ENCODE peak calls at places on chromosomes 1 and 21, in nine cellular contexts. K, J, O, N, B, L, W, S and M are unnamed samples.

GRCh38 chr1:1250828-1251284 is 4.3 kb upstream of the C1QTNF12 start:
- DNase-seq in K (no peak), J (no peak), O (peak), N (no peak), B (peak), L (no peak), W (peak), S (no peak), M (no peak)

GRCh38 chr1:1080122-1080753 is 6.1 kb upstream of the RNF223 start:
- DNase-seq in K (no peak), J (no peak), O (peak), N (peak), B (peak), L (peak), W (no peak), S (peak), M (no peak)

GRCh38 chr1:29967261-29967660 is 730.9 kb downstream of the PTPRU start:
- DNase-seq in K (no peak), J (no peak), O (no peak), N (no peak), B (no peak), L (no peak), W (no peak), S (no peak), M (no peak)

GRCh38 chr1:207495816-207496792 is at the start of gene CR1:
- DNase-seq in K (no peak), J (no peak), O (no peak), N (no peak), B (peak), L (no peak), W (peak), S (peak), M (no peak)

GRCh38 chr1:222643603-222643936 is 25.7 kb downstream of the MIA3 start:
- DNase-seq in K (peak), J (peak), O (no peak), N (no peak), B (no peak), L (no peak), W (no peak), S (no peak), M (no peak)

GRCh38 chr1:204313675-204314074 is 46.1 kb downstream of the PLEKHA6 start:
- DNase-seq in K (no peak), J (no peak), O (peak), N (no peak), B (peak), L (no peak), W (no peak), S (no peak), M (no peak)

GRCh38 chr21:39727401-39728120 is 17.4 kb upstream of the IGSF5 start:
- DNase-seq in K (no peak), J (no peak), O (no peak), N (no peak), B (no peak), L (no peak), W (no peak), S (no peak), M (no peak)

GRCh38 chr21:32844653-32845443 is 73.3 kb upstream of the PAXBP1 start:
- DNase-seq in K (peak), J (peak), O (peak), N (peak), B (no peak), L (peak), W (no peak), S (no peak), M (peak)

GRCh38 chr1:194045416-194045815 is 859.0 kb upstream of the B3GALT2 start:
- DNase-seq in K (no peak), J (no peak), O (peak), N (no peak), B (no peak), L (peak), W (no peak), S (no peak), M (no peak)

GRCh38 chr1:148318123-148318899 is 164.8 kb downstream of the PPIAL4G start:
- DNase-seq in K (no peak), J (no peak), O (no peak), N (no peak), B (no peak), L (no peak), W (peak), S (peak), M (no peak)

GRCh38 chr1:151013518-151013917 is 5.3 kb downstream of the PRUNE1 start:
- DNase-seq in K (no peak), J (no peak), O (no peak), N (no peak), B (no peak), L (peak), W (peak), S (no peak), M (no peak)

GRCh38 chr1:53320646-53321045 is 7.2 kb downstream of the LRP8 start:
- DNase-seq in K (no peak), J (no peak), O (no peak), N (no peak), B (no peak), L (no peak), W (no peak), S (no peak), M (no peak)